ENCODE peak calls at places on chromosomes 6 and 20, in four cellular contexts. G, O, W and K are unnamed samples.

GRCh38 chr20:39825950-39826349 is 863.1 kb downstream of the MAFB start:
- DNase-seq in O (no peak), W (no peak), G (no peak), K (no peak)

GRCh38 chr20:34058831-34059230 is 53.2 kb downstream of the EIF2S2 start:
- DNase-seq in W (no peak), G (no peak), O (no peak), K (no peak)

GRCh38 chr6:32578962-32579361 is 10.7 kb downstream of the HLA-DRB1 start:
- DNase-seq in G (no peak), W (no peak), O (no peak), K (no peak)

GRCh38 chr20:34938466-34939163 is 17.0 kb downstream of the GSS start:
- DNase-seq in O (no peak), W (no peak), G (no peak), K (no peak)

GRCh38 chr20:57712851-57713504 is 3.2 kb upstream of the PMEPA1 start:
- DNase-seq in G (no peak), W (no peak), O (no peak), K (no peak)

GRCh38 chr6:125098253-125098652 is 55.3 kb upstream of the TPD52L1 start:
- DNase-seq in O (no peak), W (no peak), G (no peak), K (no peak)

GRCh38 chr6:24833711-24834386 is 35.1 kb upstream of the ARMH2 start:
- DNase-seq in G (no peak), O (no peak), W (no peak), K (no peak)

GRCh38 chr6:142395768-142396231 is 94.0 kb downstream of the ADGRG6 start:
- DNase-seq in W (no peak), G (no peak), O (no peak), K (no peak)

GRCh38 chr6:79079425-79080130 is 1.5 kb upstream of the PHIP start:
- DNase-seq in W (no peak), G (no peak), O (no peak), K (no peak)

GRCh38 chr6:168362276-168362990 is 42.9 kb upstream of the DACT2 start:
- DNase-seq in G (no peak), O (no peak), W (no peak), K (no peak)

GRCh38 chr6:145891565-145891964 is 72.6 kb downstream of the SHPRH start:
- DNase-seq in W (no peak), G (no peak), O (no peak), K (no peak)

GRCh38 chr6:47674673-47675072 is 23.7 kb upstream of the ADGRF4 start:
- DNase-seq in W (no peak), O (no peak), G (no peak), K (no peak)

GRCh38 chr20:44692932-44693476 is 22.2 kb upstream of the CCN5 start:
- DNase-seq in W (peak), G (no peak), O (no peak), K (no peak)

GRCh38 chr20:63252157-63252780 is 2.0 kb downstream of the NKAIN4 start:
- DNase-seq in G (no peak), O (no peak), W (no peak), K (no peak)

GRCh38 chr6:121540210-121540609 is 104.8 kb downstream of the GJA1 start:
- DNase-seq in G (no peak), O (no peak), W (no peak), K (no peak)

GRCh38 chr6:160285541-160286105 is 27.0 kb upstream of the SLC22A2 start:
- DNase-seq in O (no peak), G (no peak), W (no peak), K (no peak)

GRCh38 chr6:11204987-11205386 is 27.5 kb downstream of the NEDD9 start:
- DNase-seq in W (no peak), O (no peak), G (no peak), K (no peak)

GRCh38 chr6:14276667-14277404 is 159.3 kb downstream of the CD83 start:
- DNase-seq in W (no peak), O (no peak), G (no peak), K (no peak)

DNA sequence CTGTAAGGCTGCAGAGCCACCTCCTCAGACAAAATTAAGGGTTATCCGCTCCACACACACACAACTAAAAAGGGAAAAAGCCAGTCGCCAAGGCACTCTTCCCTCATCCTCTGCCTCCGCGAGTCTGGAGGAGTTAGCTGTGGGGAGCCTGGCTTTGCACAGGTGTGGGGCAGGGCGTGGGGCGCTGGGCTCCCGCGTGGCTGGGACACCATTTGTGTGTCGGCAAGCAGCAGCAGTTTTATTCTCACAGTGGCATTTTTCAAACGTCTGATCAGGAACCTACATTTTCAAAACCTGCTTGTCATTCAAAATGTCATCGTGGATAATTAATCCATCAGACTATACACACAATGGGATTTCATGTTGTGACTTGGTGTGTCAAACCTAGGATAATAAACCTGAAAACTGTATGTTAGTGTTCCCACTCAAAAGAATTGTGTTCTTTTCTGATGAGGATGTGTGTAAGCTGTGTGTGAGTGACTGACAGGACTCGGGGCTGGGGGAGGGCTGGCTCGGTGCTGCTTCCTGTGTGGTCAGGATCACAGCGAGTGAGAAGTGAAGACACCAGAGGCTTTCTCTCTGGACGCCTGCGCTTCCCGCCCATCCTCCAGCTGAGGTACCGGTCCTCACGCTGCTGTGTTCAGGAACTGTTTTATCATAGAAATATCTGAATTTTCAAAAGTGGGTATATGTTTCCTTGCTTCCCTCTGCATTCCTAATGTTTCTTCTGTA is 83.1 kb downstream of the IRF4 start:
- DNase-seq in W (no peak), O (no peak), G (peak), K (no peak)
- TF ChIP-seq FOXJ3 in W (no peak), O (no peak), G (no peak), K (no peak)

GRCh38 chr6:111620168-111620567 is 14.5 kb upstream of the TRAF3IP2 start:
- DNase-seq in O (no peak), W (no peak), G (no peak), K (no peak)

GRCh38 chr6:111614833-111615582 is 9.3 kb upstream of the TRAF3IP2 start:
- DNase-seq in G (no peak), W (peak), O (peak), K (peak)

GRCh38 chr6:111618407-111618806 is 12.7 kb upstream of the TRAF3IP2 start:
- DNase-seq in G (no peak), O (no peak), W (no peak), K (no peak)

GRCh38 chr6:111612379-111612778 is 6.7 kb upstream of the TRAF3IP2 start:
- DNase-seq in O (no peak), W (no peak), G (no peak), K (no peak)

GRCh38 chr6:111615916-111616612 is 10.4 kb upstream of the TRAF3IP2 start:
- DNase-seq in G (no peak), O (no peak), W (peak), K (no peak)
- TF ChIP-seq FOXJ3 in G (no peak), O (no peak), W (no peak), K (no peak)

DNA sequence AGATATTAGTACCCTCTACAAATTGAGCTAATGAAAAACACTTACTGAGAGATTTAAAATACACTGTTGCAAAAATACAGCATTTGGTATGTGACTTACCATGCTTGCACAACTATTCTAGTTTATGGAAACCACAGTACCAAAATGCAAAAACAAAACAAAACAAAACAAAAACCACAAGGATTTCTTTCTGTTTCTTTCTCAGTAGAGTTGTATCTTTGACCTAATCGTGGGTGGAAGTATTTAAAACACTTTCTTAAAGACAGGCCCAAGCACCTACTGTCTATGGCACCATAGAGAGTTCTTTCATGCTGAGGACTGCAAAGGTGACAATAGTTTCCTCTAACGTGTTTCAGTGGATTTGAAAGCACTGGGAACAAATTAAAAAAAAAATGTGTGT is 95.3 kb upstream of the C6orf118 start:
- DNase-seq in G (no peak), W (no peak), O (no peak), K (no peak)
- TF ChIP-seq FOXJ3 in G (no peak), W (no peak), O (no peak), K (no peak)

GRCh38 chr6:106085984-106086832 is at the start of gene PRDM1:
- DNase-seq in W (no peak), O (peak), G (peak), K (peak)
- TF ChIP-seq FOXJ3 in W (no peak), O (no peak), G (no peak), K (no peak)